ENCODE peak calls at places on chromosomes 13 and 19, in eight cellular contexts. One of them, this sample, is unnamed.

GRCh38 chr19:2488942-2489731 is 13.2 kb downstream of the GADD45B start:
- DNase-seq in esophagus muscularis mucosa: no peak
- DNase-seq in ascending aorta: peak; percentile 76
- DNase-seq in psoas muscle: peak; percentile 67
- DNase-seq in left lung: no peak
- DNase-seq in body of pancreas: peak; percentile 83
- DNase-seq in upper lobe of left lung: peak; percentile 65
- DNase-seq in stomach: peak; percentile 82
- DNase-seq in this sample: peak; percentile 89

GRCh38 chr19:18772620-18773587 is 18.2 kb downstream of the COMP start:
- DNase-seq in esophagus muscularis mucosa: no peak
- DNase-seq in ascending aorta: no peak
- DNase-seq in psoas muscle: no peak
- DNase-seq in left lung: no peak
- DNase-seq in body of pancreas: peak; percentile 61
- DNase-seq in upper lobe of left lung: no peak
- DNase-seq in stomach: no peak
- DNase-seq in this sample: peak; percentile 73

GRCh38 chr19:13729859-13730258 is 34.5 kb upstream of the MRI1 start:
- DNase-seq in esophagus muscularis mucosa: no peak
- DNase-seq in ascending aorta: no peak
- DNase-seq in psoas muscle: no peak
- DNase-seq in left lung: no peak
- DNase-seq in body of pancreas: no peak
- DNase-seq in upper lobe of left lung: no peak
- DNase-seq in stomach: no peak
- DNase-seq in this sample: no peak

GRCh38 chr13:31675521-31675953 is 63.8 kb upstream of the RXFP2 start:
- DNase-seq in esophagus muscularis mucosa: no peak
- DNase-seq in ascending aorta: no peak
- DNase-seq in psoas muscle: no peak
- DNase-seq in left lung: no peak
- DNase-seq in body of pancreas: no peak
- DNase-seq in upper lobe of left lung: no peak
- DNase-seq in stomach: no peak
- DNase-seq in this sample: no peak

GRCh38 chr13:48908381-48909087 is 67.2 kb upstream of the FNDC3A start:
- DNase-seq in esophagus muscularis mucosa: no peak
- DNase-seq in ascending aorta: no peak
- DNase-seq in psoas muscle: no peak
- DNase-seq in left lung: no peak
- DNase-seq in body of pancreas: no peak
- DNase-seq in upper lobe of left lung: no peak
- DNase-seq in stomach: no peak
- DNase-seq in this sample: no peak

GRCh38 chr19:38841787-38842438 is 7.9 kb downstream of the HNRNPL start:
- DNase-seq in esophagus muscularis mucosa: no peak
- DNase-seq in ascending aorta: no peak
- DNase-seq in psoas muscle: no peak
- DNase-seq in left lung: no peak
- DNase-seq in body of pancreas: no peak
- DNase-seq in upper lobe of left lung: no peak
- DNase-seq in stomach: no peak
- DNase-seq in this sample: no peak

GRCh38 chr13:79799466-79799865 is 318.5 kb downstream of the NDFIP2 start:
- DNase-seq in esophagus muscularis mucosa: no peak
- DNase-seq in ascending aorta: no peak
- DNase-seq in psoas muscle: no peak
- DNase-seq in left lung: no peak
- DNase-seq in body of pancreas: no peak
- DNase-seq in upper lobe of left lung: no peak
- DNase-seq in stomach: no peak
- DNase-seq in this sample: no peak

GRCh38 chr13:86877449-86877848 is 793.7 kb upstream of the SLITRK5 start:
- DNase-seq in esophagus muscularis mucosa: no peak
- DNase-seq in ascending aorta: no peak
- DNase-seq in psoas muscle: no peak
- DNase-seq in left lung: no peak
- DNase-seq in body of pancreas: no peak
- DNase-seq in upper lobe of left lung: no peak
- DNase-seq in stomach: no peak
- DNase-seq in this sample: no peak

GRCh38 chr19:49057636-49058234 is at the start of gene CGB7:
- DNase-seq in esophagus muscularis mucosa: no peak
- DNase-seq in ascending aorta: peak; percentile 74
- DNase-seq in psoas muscle: peak; percentile 76
- DNase-seq in left lung: peak; percentile 72
- DNase-seq in body of pancreas: peak; percentile 79
- DNase-seq in upper lobe of left lung: peak; percentile 70
- DNase-seq in stomach: peak; percentile 81
- DNase-seq in this sample: peak; percentile 86

GRCh38 chr19:39196320-39196719 is 444 bp upstream of the NCCRP1 start:
- DNase-seq in esophagus muscularis mucosa: no peak
- DNase-seq in ascending aorta: no peak
- DNase-seq in psoas muscle: no peak
- DNase-seq in left lung: no peak
- DNase-seq in body of pancreas: no peak
- DNase-seq in upper lobe of left lung: no peak
- DNase-seq in stomach: no peak
- DNase-seq in this sample: no peak

GRCh38 chr19:52453324-52454094 is at the start of gene ZNF578:
- DNase-seq in esophagus muscularis mucosa: peak; percentile 93
- DNase-seq in ascending aorta: peak; percentile 80
- DNase-seq in psoas muscle: peak; percentile 80
- DNase-seq in left lung: peak; percentile 76
- DNase-seq in body of pancreas: peak; percentile 49
- DNase-seq in upper lobe of left lung: peak; percentile 28
- DNase-seq in stomach: peak; percentile 43
- DNase-seq in this sample: peak; percentile 93

GRCh38 chr19:4362871-4363545 is 19.6 kb downstream of the MPND start:
- DNase-seq in esophagus muscularis mucosa: no peak
- DNase-seq in ascending aorta: no peak
- DNase-seq in psoas muscle: no peak
- DNase-seq in left lung: no peak
- DNase-seq in body of pancreas: no peak
- DNase-seq in upper lobe of left lung: no peak
- DNase-seq in stomach: no peak
- DNase-seq in this sample: peak; percentile 75

GRCh38 chr13:30394798-30395191 is 27.5 kb upstream of the UBE2L5 start:
- DNase-seq in esophagus muscularis mucosa: no peak
- DNase-seq in ascending aorta: no peak
- DNase-seq in psoas muscle: no peak
- DNase-seq in left lung: no peak
- DNase-seq in body of pancreas: no peak
- DNase-seq in upper lobe of left lung: no peak
- DNase-seq in stomach: no peak
- DNase-seq in this sample: no peak

GRCh38 chr13:75801388-75801787 is 165.3 kb downstream of the LMO7 start:
- DNase-seq in esophagus muscularis mucosa: no peak
- DNase-seq in ascending aorta: no peak
- DNase-seq in psoas muscle: no peak
- DNase-seq in left lung: no peak
- DNase-seq in body of pancreas: no peak
- DNase-seq in upper lobe of left lung: no peak
- DNase-seq in stomach: no peak
- DNase-seq in this sample: no peak

GRCh38 chr19:39351537-39352037 is 9.4 kb downstream of the SAMD4B start:
- DNase-seq in esophagus muscularis mucosa: no peak
- DNase-seq in ascending aorta: no peak
- DNase-seq in psoas muscle: no peak
- DNase-seq in left lung: no peak
- DNase-seq in body of pancreas: no peak
- DNase-seq in upper lobe of left lung: no peak
- DNase-seq in stomach: no peak
- DNase-seq in this sample: no peak

GRCh38 chr19:2636897-2637683 is 65.4 kb downstream of the GNG7 start:
- DNase-seq in esophagus muscularis mucosa: no peak
- DNase-seq in ascending aorta: no peak
- DNase-seq in psoas muscle: peak; percentile 67
- DNase-seq in left lung: peak; percentile 72
- DNase-seq in body of pancreas: peak; percentile 66
- DNase-seq in upper lobe of left lung: peak; percentile 73
- DNase-seq in stomach: peak; percentile 72
- DNase-seq in this sample: peak; percentile 85

DNA sequence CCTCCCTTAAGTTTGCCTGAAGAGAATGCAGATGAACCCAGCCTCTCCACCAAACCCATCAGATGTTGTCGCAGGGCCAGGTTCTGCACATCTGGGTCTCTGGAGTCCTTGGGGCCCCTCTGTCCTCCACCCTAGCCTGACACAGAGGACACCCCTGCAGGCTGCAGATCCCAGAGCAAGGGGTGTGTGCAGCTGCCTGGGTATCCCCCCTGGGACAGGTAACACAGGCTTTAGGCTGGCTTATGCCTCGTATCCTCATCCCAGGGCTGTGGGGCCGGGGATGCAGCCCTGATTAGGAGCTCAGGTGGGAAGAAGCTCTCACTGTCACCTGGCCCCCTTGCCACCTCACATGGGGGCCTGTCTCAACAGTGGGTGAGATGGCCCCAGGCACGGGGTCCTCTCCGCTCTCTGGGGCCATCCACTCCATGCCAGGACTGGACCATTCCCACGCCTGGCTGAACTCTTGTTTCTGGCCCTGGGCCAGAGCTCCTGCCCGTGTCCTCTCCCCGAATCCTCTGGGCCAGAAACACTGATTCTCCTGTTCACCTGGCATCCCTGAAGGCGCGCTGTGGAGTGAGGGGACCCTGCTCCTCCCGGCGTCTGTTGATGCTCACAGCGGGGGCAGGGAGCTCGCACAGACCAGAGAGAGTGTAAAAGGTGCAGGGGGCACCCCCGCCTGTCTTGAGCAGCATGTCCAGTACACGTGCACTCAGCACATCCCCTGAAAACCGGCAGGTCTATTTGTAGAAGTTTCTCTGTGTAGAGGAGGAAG is 38.7 kb upstream of the TPM4 start:
- DNase-seq in esophagus muscularis mucosa: no peak
- DNase-seq in ascending aorta: no peak
- DNase-seq in psoas muscle: no peak
- DNase-seq in left lung: no peak
- DNase-seq in body of pancreas: no peak
- DNase-seq in upper lobe of left lung: no peak
- DNase-seq in stomach: no peak
- DNase-seq in this sample: no peak
- H3K9me3 ChIP-seq in esophagus muscularis mucosa: no peaks in the 10 kb centered on the region
- H3K9me3 ChIP-seq in ascending aorta: no peaks in the 10 kb centered on the region
- H3K9me3 ChIP-seq in psoas muscle: no peaks in the 10 kb centered on the region
- H3K9me3 ChIP-seq in left lung: no peaks in the 10 kb centered on the region
- H3K9me3 ChIP-seq in body of pancreas: no peaks in the 10 kb centered on the region
- H3K9me3 ChIP-seq in upper lobe of left lung: no peaks in the 10 kb centered on the region
- H3K9me3 ChIP-seq in stomach: no peaks in the 10 kb centered on the region
- H3K9me3 ChIP-seq in this sample: no peaks in the 10 kb centered on the region

DNA sequence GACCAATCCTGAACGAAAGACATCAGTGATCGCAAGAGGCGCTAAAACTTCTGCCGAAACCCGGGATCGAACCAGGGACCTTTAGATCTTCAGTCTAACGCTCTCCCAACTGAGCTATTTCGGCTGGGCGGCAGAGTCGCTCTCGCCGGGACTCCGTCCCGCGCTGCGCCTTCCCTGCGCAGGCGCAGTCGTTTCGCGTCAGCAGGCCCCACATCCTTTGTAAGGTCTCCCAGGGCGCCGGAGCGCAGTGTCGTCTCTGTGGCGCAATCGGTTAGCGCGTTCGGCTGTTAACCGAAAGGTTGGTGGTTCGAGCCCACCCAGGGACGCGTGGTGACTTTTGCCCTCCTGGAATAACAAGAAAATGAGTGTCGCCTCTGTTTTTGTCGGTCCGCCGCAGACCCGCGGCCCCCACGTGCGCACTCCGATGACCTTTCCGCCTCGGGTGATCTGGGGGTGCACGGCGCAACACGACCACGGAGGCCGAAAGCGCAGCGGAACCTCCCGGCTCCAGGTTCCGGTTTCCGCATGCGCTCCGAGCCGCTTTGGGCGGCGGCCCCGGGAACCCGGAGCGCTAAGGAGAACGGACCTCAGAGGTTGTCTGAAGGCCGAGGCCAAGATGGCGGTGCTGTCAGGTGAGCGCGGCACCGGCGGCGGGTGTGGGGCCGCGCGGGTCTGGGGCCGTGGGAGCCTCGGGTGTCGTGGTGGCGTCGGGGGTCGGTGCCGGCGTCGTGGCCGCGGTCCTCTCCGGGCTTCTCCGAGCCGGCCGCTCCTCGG is at the start of gene NDUFS7:
- DNase-seq in esophagus muscularis mucosa: peak; percentile 98
- DNase-seq in ascending aorta: peak; percentile 93
- DNase-seq in psoas muscle: peak; percentile 90
- DNase-seq in left lung: peak; percentile 91
- DNase-seq in body of pancreas: peak; percentile 94
- DNase-seq in upper lobe of left lung: peak; percentile 89
- DNase-seq in stomach: peak; percentile 92
- DNase-seq in this sample: peak; percentile 97
- TF ChIP-seq CTCF in esophagus muscularis mucosa: peak; percentile 21
- TF ChIP-seq CTCF in ascending aorta: peak; percentile 54
- TF ChIP-seq CTCF in psoas muscle: no peak
- TF ChIP-seq CTCF in left lung: peak; percentile 15
- TF ChIP-seq CTCF in body of pancreas: no peak
- TF ChIP-seq CTCF in upper lobe of left lung: no peak
- TF ChIP-seq CTCF in stomach: no peak
- TF ChIP-seq CTCF in this sample: peak; percentile 9

GRCh38 chr13:114272977-114273376 is 8.4 kb upstream of the UPF3A start:
- DNase-seq in esophagus muscularis mucosa: no peak
- DNase-seq in ascending aorta: no peak
- DNase-seq in psoas muscle: no peak
- DNase-seq in left lung: no peak
- DNase-seq in body of pancreas: no peak
- DNase-seq in upper lobe of left lung: no peak
- DNase-seq in stomach: no peak
- DNase-seq in this sample: no peak
- H3K4me1 ChIP-seq in esophagus muscularis mucosa: no peaks in the 10 kb centered on the region
- H3K4me1 ChIP-seq in ascending aorta: no peaks in the 10 kb centered on the region
- H3K4me1 ChIP-seq in psoas muscle: no peaks in the 10 kb centered on the region
- H3K4me1 ChIP-seq in left lung: no peaks in the 10 kb centered on the region
- H3K4me1 ChIP-seq in body of pancreas: no peaks in the 10 kb centered on the region
- H3K4me1 ChIP-seq in upper lobe of left lung: no peaks in the 10 kb centered on the region
- H3K4me1 ChIP-seq in stomach: no peaks in the 10 kb centered on the region
- H3K4me1 ChIP-seq in this sample: no peaks in the 10 kb centered on the region

DNA sequence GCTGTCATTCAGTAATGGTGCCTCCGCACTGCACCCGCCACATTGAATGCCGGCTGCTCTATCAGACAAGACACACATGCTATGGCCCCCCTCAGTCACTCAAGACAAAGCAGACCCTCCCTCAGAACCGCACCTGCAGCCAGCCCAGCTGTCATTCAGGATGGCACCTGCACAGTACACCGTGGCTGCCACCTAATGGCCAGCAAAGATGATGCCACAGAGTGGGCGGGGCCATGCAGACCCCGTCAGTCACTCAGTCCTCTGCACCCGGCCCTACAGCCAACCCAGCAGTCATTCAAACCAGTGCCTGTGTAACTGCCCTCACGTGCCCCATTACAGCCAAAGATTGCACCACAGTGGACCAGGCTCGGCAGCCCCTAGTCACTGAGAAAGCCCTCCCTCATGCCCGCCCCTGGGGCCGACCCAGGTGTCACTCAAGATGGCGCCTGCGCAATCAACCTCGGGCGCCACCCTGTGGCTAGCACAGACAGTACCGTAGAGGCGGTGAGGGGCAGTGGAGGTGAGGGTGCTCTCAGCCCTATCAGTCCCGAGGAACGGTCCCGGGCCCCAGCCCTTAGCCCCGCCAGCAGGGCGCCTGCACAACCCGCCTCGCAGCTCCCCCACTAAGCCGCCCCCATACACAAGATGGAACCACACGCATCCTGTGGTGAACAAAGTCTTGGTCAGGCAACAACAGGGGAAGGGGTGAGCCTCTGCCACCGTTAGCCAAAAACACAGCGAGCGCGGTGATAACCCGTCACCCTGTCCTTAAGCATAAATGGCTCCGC is 2.4 kb downstream of the PEG3 start:
- DNase-seq in esophagus muscularis mucosa: no peak
- DNase-seq in ascending aorta: peak; percentile 89
- DNase-seq in psoas muscle: peak; percentile 73
- DNase-seq in left lung: peak; percentile 75
- DNase-seq in body of pancreas: peak; percentile 70
- DNase-seq in upper lobe of left lung: peak; percentile 78
- DNase-seq in stomach: no peak
- DNase-seq in this sample: peak; percentile 91
- H3K9me3 ChIP-seq in esophagus muscularis mucosa: no peaks in the 10 kb centered on the region
- H3K9me3 ChIP-seq in ascending aorta: no peaks in the 10 kb centered on the region
- H3K9me3 ChIP-seq in psoas muscle: no peaks in the 10 kb centered on the region
- H3K9me3 ChIP-seq in left lung: no peaks in the 10 kb centered on the region
- H3K9me3 ChIP-seq in body of pancreas: no peaks in the 10 kb centered on the region
- H3K9me3 ChIP-seq in upper lobe of left lung: peaks cover 14% of the 10 kb centered on the region
- H3K9me3 ChIP-seq in stomach: peaks cover 56% of the 10 kb centered on the region
- H3K9me3 ChIP-seq in this sample: no peaks in the 10 kb centered on the region

This sample was measured in kidney.